ENCODE peak calls at places on chromosome 10, in nine cellular contexts. Q, E, J, O, V, N, Z, R and G are unnamed samples.

GRCh38 chr10:109934958-109935793 is 11.9 kb upstream of the XPNPEP1 start:
- DNase-seq in V (no peak), Z (no peak), E (no peak), N (peak; percentile 66), O (no peak), R (peak; percentile 80), Q (no peak), J (no peak), G (peak; percentile 85)

GRCh38 chr10:504806-505205 is 184.7 kb downstream of the DIP2C start:
- DNase-seq in Q (no peak), Z (peak; percentile 28), V (no peak), O (no peak), R (no peak), N (no peak), J (no peak), E (no peak), G (no peak)

GRCh38 chr10:49362596-49363260 is 33.2 kb downstream of the DRGX start:
- DNase-seq in R (no peak), V (peak; percentile 64), N (no peak), O (no peak), J (no peak), E (no peak), Q (no peak), Z (peak; percentile 48), G (peak; percentile 29)

GRCh38 chr10:9579110-9579705 is 1438.5 kb upstream of the CELF2 start:
- DNase-seq in O (no peak), Z (no peak), E (peak; percentile 56), Q (no peak), J (no peak), V (peak; percentile 14), R (peak; percentile 1), N (peak; percentile 32), G (no peak)

GRCh38 chr10:119328222-119328621 is 120.9 kb downstream of the GRK5 start:
- DNase-seq in N (no peak), R (no peak), Q (no peak), J (no peak), Z (no peak), V (no peak), O (no peak), E (no peak), G (peak; percentile 45)

GRCh38 chr10:44203535-44203934 is 181.4 kb downstream of the CXCL12 start:
- DNase-seq in J (no peak), R (no peak), Z (no peak), N (no peak), O (no peak), Q (no peak), V (no peak), E (no peak), G (no peak)

GRCh38 chr10:45457487-45457886 is 83.5 kb downstream of the ALOX5 start:
- DNase-seq in V (no peak), N (no peak), Q (no peak), R (no peak), O (no peak), Z (no peak), E (no peak), J (no peak), G (no peak)

GRCh38 chr10:110864662-110865140 is 7.0 kb upstream of the PDCD4 start:
- DNase-seq in E (no peak), O (peak; percentile 39), V (no peak), Z (no peak), N (peak; percentile 15), J (no peak), Q (no peak), R (no peak), G (no peak)

GRCh38 chr10:100020161-100020882 is 10.6 kb upstream of the DNMBP start:
- DNase-seq in Q (no peak), E (no peak), V (peak; percentile 44), R (no peak), J (no peak), O (no peak), Z (no peak), N (no peak), G (no peak)